ENCODE peak calls at places on chromosomes 2 and 18, in ten cellular contexts. M is C1 segment of cervical spinal cord; Z is central memory CD4-positive, alpha-beta T cell; N is activated T-helper 1 cell treated with Interleukin-2 at 50 U/mL for 16 hours; T is aorta; Y is effector CD4-positive, alpha-beta T cell; F is WTC11; J is fibroblast of lung; I is upper lobe of right lung; D is heart left ventricle. C is an unnamed sample.

GRCh38 chr18:3832211-3832610 is 382.2 kb downstream of the TGIF1 start:
- DNase-seq in M (no peak), Z (no peak), N (no peak), T (no peak), Y (no peak), F (no peak), J (no peak), I (no peak), D (no peak), C (no peak)

GRCh38 chr2:62705859-62706720 is 577 bp downstream of the EHBP1 start:
- DNase-seq in M (peak; percentile 85), Z (no peak), N (peak; percentile 22), T (peak; percentile 71), Y (peak; percentile 22), F (peak; percentile 73), J (peak; percentile 57), I (peak; percentile 85), D (peak; percentile 69), C (peak; percentile 18)

GRCh38 chr2:171523339-171523931 is 1.2 kb downstream of the CYBRD1 start:
- DNase-seq in M (peak; percentile 84), Z (no peak), N (no peak), T (peak; percentile 92), Y (no peak), F (peak; percentile 65), J (peak; percentile 81), I (peak; percentile 86), D (peak; percentile 87), C (peak; percentile 77)

GRCh38 chr2:119469131-119469530 is 37.5 kb downstream of the TMEM37 start:
- DNase-seq in M (no peak), Z (no peak), N (no peak), T (no peak), Y (no peak), F (no peak), J (no peak), I (no peak), D (no peak), C (no peak)

GRCh38 chr2:58702302-58702696 is 461.2 kb upstream of the FANCL start:
- DNase-seq in M (no peak), Z (no peak), N (no peak), T (no peak), Y (no peak), F (no peak), J (no peak), I (no peak), D (no peak), C (peak; percentile 65)

GRCh38 chr2:96103388-96103705 is 13.0 kb downstream of the ADRA2B start:
- DNase-seq in M (no peak), Z (no peak), N (no peak), T (peak; percentile 42), Y (peak; percentile 1), F (peak; percentile 6), J (no peak), I (peak; percentile 41), D (no peak), C (no peak)

GRCh38 chr2:241892299-241893137 is 23.0 kb downstream of the RTP5 start:
- DNase-seq in M (no peak), Z (no peak), N (no peak), T (peak; percentile 42), Y (no peak), F (peak; percentile 7), J (peak; percentile 42), I (peak; percentile 59), D (no peak), C (peak; percentile 23)

GRCh38 chr2:195021704-195022513 is 635.1 kb upstream of the SLC39A10 start:
- DNase-seq in M (no peak), Z (no peak), N (no peak), T (no peak), Y (no peak), F (no peak), J (peak; percentile 56), I (no peak), D (no peak), C (peak; percentile 13)

GRCh38 chr2:238105506-238106338 is 5.6 kb downstream of the ESPNL start:
- DNase-seq in M (no peak), Z (no peak), N (no peak), T (peak; percentile 37), Y (no peak), F (no peak), J (no peak), I (peak; percentile 56), D (no peak), C (no peak)

GRCh38 chr2:72718906-72719305 is 106.9 kb downstream of the EXOC6B start:
- DNase-seq in M (no peak), Z (no peak), N (no peak), T (no peak), Y (no peak), F (no peak), J (peak; percentile 42), I (no peak), D (no peak), C (no peak)

GRCh38 chr2:202101049-202101579 is 28.1 kb downstream of the KIAA2012 start:
- DNase-seq in M (no peak), Z (no peak), N (no peak), T (no peak), Y (no peak), F (no peak), J (no peak), I (no peak), D (no peak), C (no peak)

GRCh38 chr18:21820035-21820810 is 79.6 kb downstream of the MIB1 start:
- DNase-seq in M (no peak), Z (no peak), N (no peak), T (no peak), Y (no peak), F (no peak), J (peak; percentile 51), I (no peak), D (no peak), C (peak; percentile 2)

GRCh38 chr2:133940134-133940533 is 313.7 kb upstream of the MGAT5 start:
- DNase-seq in M (no peak), Z (no peak), N (no peak), T (no peak), Y (no peak), F (peak; percentile 17), J (no peak), I (no peak), D (no peak), C (no peak)

GRCh38 chr2:196318517-196319377 is 147.4 kb upstream of the STK17B start:
- DNase-seq in M (no peak), Z (no peak), N (no peak), T (peak; percentile 42), Y (no peak), F (no peak), J (no peak), I (no peak), D (peak; percentile 74), C (no peak)

GRCh38 chr2:72092099-72092498 is 55.6 kb downstream of the CYP26B1 start:
- DNase-seq in M (no peak), Z (no peak), N (no peak), T (no peak), Y (no peak), F (no peak), J (no peak), I (no peak), D (no peak), C (no peak)

GRCh38 chr18:34224423-34225217 is at the start of gene NOL4:
- DNase-seq in M (peak; percentile 65), Z (no peak), N (no peak), T (peak; percentile 45), Y (no peak), F (peak; percentile 99), J (no peak), I (peak; percentile 75), D (no peak), C (peak; percentile 37)

GRCh38 chr2:73111300-73112025 is 1.3 kb downstream of the RAB11FIP5 start:
- DNase-seq in M (no peak), Z (no peak), N (no peak), T (peak; percentile 53), Y (no peak), F (peak; percentile 61), J (peak; percentile 28), I (peak; percentile 70), D (peak; percentile 35), C (peak; percentile 40)

GRCh38 chr18:30999887-31000628 is 42.5 kb downstream of the DSC3 start:
- DNase-seq in M (no peak), Z (no peak), N (no peak), T (no peak), Y (no peak), F (no peak), J (no peak), I (no peak), D (no peak), C (no peak)

GRCh38 chr18:12862467-12862866 is 21.6 kb downstream of the PTPN2 start:
- DNase-seq in M (no peak), Z (no peak), N (no peak), T (no peak), Y (no peak), F (peak; percentile 69), J (no peak), I (no peak), D (no peak), C (peak; percentile 36)

GRCh38 chr2:17593841-17594482 is 53.5 kb downstream of the VSNL1 start:
- DNase-seq in M (no peak), Z (no peak), N (no peak), T (no peak), Y (no peak), F (no peak), J (peak; percentile 36), I (no peak), D (no peak), C (no peak)

GRCh38 chr2:124566518-124566970 is 541.5 kb downstream of the CNTNAP5 start:
- DNase-seq in M (no peak), Z (no peak), N (no peak), T (no peak), Y (no peak), F (no peak), J (no peak), I (no peak), D (no peak), C (no peak)